ENCODE peak calls at places on chromosomes 7 and 10, in six cellular contexts. I is amniotic stem cell, O is cardiac muscle cell, Z is NCI-H774, S is pons, V is dermis blood vessel endothelial cell. J is an unnamed sample.

GRCh38 chr10:133393401-133394063 is 425 bp upstream of the MTG1 start:
- DNase-seq in V (no peak), Z (no peak), O (peak), I (no peak), S (no peak), J (no peak)

GRCh38 chr7:155574556-155574955 is 28.2 kb upstream of the CNPY1 start:
- DNase-seq in O (no peak), Z (no peak), S (no peak), I (no peak), V (no peak), J (no peak)

GRCh38 chr10:112741830-112742402 is 208.1 kb upstream of the TCF7L2 start:
- DNase-seq in O (no peak), Z (no peak), I (no peak), S (no peak), V (peak), J (no peak)

GRCh38 chr10:122141821-122142651 is 129.1 kb upstream of the BTBD16 start:
- DNase-seq in I (no peak), Z (no peak), V (peak), S (no peak), O (no peak), J (peak)

GRCh38 chr7:69605070-69605469 is 6.8 kb downstream of the AUTS2 start:
- DNase-seq in I (no peak), O (no peak), Z (no peak), V (no peak), S (no peak), J (no peak)

GRCh38 chr7:139139150-139139549 is 29.6 kb upstream of the ZC3HAV1 start:
- DNase-seq in S (no peak), I (no peak), V (no peak), Z (no peak), O (no peak), J (no peak)

GRCh38 chr7:23893172-23893941 is 183.3 kb downstream of the STK31 start:
- DNase-seq in O (peak), S (no peak), V (no peak), I (peak), Z (no peak), J (no peak)

GRCh38 chr7:2497065-2497464 is 20.9 kb upstream of the GRIFIN start:
- DNase-seq in Z (no peak), O (no peak), S (no peak), I (no peak), V (no peak), J (no peak)

GRCh38 chr7:140924019-140924820 is 509 bp downstream of the BRAF start:
- DNase-seq in V (peak), S (peak), O (peak), Z (peak), I (peak), J (peak)

GRCh38 chr7:81029523-81029922 is 110.7 kb upstream of the SEMA3C start:
- DNase-seq in S (no peak), I (no peak), Z (no peak), V (no peak), O (no peak), J (peak)

GRCh38 chr10:131726460-131726861 is 174.3 kb upstream of the PPP2R2D start:
- DNase-seq in S (peak), Z (peak), I (no peak), V (no peak), O (peak), J (no peak)

GRCh38 chr7:116522247-116522646 is 2.6 kb upstream of the CAV1 start:
- DNase-seq in O (peak), V (peak), S (no peak), Z (no peak), I (peak), J (no peak)

GRCh38 chr10:77692782-77693181 is 55.2 kb upstream of the KCNMA1 start:
- DNase-seq in Z (no peak), O (peak), I (no peak), V (no peak), S (no peak), J (peak)

GRCh38 chr7:148014473-148014872 is 576.1 kb upstream of the C7orf33 start:
- DNase-seq in V (no peak), I (no peak), Z (peak), S (no peak), O (no peak), J (no peak)

GRCh38 chr7:87199241-87199640 is 20.3 kb downstream of the TMEM243 start:
- DNase-seq in S (no peak), I (no peak), O (no peak), V (no peak), Z (no peak), J (no peak)

GRCh38 chr7:22726849-22727792 is at the start of gene IL6:
- DNase-seq in I (peak), Z (peak), S (peak), O (peak), V (peak), J (peak)